ENCODE peak calls at places on chromosomes 12 and 14, in six cellular contexts. V is EL; N is stimulated activated CD4-positive, alpha-beta T cell treated with anti-CD3 and anti-CD28 coated beads, Interleukin-4, amount 100 ng/mL, for 48 hours; U is HuH-7; A is central memory CD4-positive, alpha-beta T cell; O is iPS DF 19.7. C is an unnamed sample.

GRCh38 chr12:90995041-90995440 is 9.7 kb downstream of the EPYC start:
- DNase-seq in U (no peak), O (no peak), A (no peak), N (no peak), V (no peak), C (no peak)

GRCh38 chr14:70642313-70643235 is 858 bp downstream of the TTC9 start:
- DNase-seq in O (no peak), V (no peak), A (peak; percentile 27), N (no peak), U (peak; percentile 19), C (no peak)

GRCh38 chr12:53505086-53505485 is 2.2 kb downstream of the NPFF start:
- DNase-seq in V (peak; percentile 62), N (no peak), U (no peak), A (no peak), O (no peak), C (no peak)

GRCh38 chr14:104115691-104116543 is 22.5 kb upstream of the KIF26A start:
- DNase-seq in A (no peak), V (no peak), O (no peak), N (no peak), U (no peak), C (no peak)

GRCh38 chr12:115010324-115010995 is 326.5 kb upstream of the TBX3 start:
- DNase-seq in O (no peak), V (no peak), N (no peak), U (no peak), A (no peak), C (no peak)

GRCh38 chr14:94016446-94016976 is 9.6 kb upstream of the OTUB2 start:
- DNase-seq in N (no peak), O (no peak), U (no peak), A (no peak), V (no peak), C (no peak)

GRCh38 chr12:72349491-72349890 is 77.3 kb downstream of the TRHDE start:
- DNase-seq in V (no peak), A (no peak), O (no peak), U (no peak), N (no peak), C (no peak)

GRCh38 chr14:28756896-28757570 is 9.6 kb upstream of the FOXG1 start:
- DNase-seq in O (no peak), A (no peak), V (peak; percentile 48), U (peak; percentile 41), N (no peak), C (peak; percentile 40)

GRCh38 chr12:72293701-72294100 is 21.5 kb downstream of the TRHDE start:
- DNase-seq in O (no peak), A (no peak), N (no peak), U (no peak), V (no peak), C (no peak)

GRCh38 chr12:30000401-30000800 is 216.7 kb upstream of the TMTC1 start:
- DNase-seq in U (no peak), O (no peak), V (no peak), N (no peak), A (no peak), C (no peak)

GRCh38 chr12:7160183-7160582 is 29.3 kb upstream of the PEX5 start:
- DNase-seq in N (no peak), A (no peak), U (no peak), O (no peak), V (no peak), C (no peak)

GRCh38 chr12:113456761-113457160 is 14.9 kb downstream of the LHX5 start:
- DNase-seq in A (no peak), O (no peak), N (no peak), V (no peak), U (no peak), C (no peak)

GRCh38 chr14:103528158-103528511 is 861 bp upstream of the TRMT61A start:
- DNase-seq in O (no peak), U (no peak), N (no peak), V (peak; percentile 20), A (no peak), C (no peak)

GRCh38 chr12:19648173-19648572 is 208.9 kb downstream of the AEBP2 start:
- DNase-seq in U (no peak), A (no peak), N (no peak), V (no peak), O (no peak), C (no peak)

GRCh38 chr12:123038486-123038885 is 58.0 kb downstream of the ARL6IP4 start:
- DNase-seq in O (no peak), N (no peak), U (no peak), V (no peak), A (no peak), C (no peak)

GRCh38 chr12:89622115-89622514 is 86.5 kb downstream of the ATP2B1 start:
- DNase-seq in U (no peak), O (no peak), A (no peak), V (peak; percentile 8), N (no peak), C (no peak)

GRCh38 chr12:26062566-26062965 is 62.3 kb downstream of the BHLHE41 start:
- DNase-seq in A (no peak), O (no peak), U (no peak), V (peak; percentile 73), N (no peak), C (no peak)

GRCh38 chr14:59187802-59188460 is 536 bp upstream of the DAAM1 start:
- DNase-seq in N (no peak), V (peak; percentile 28), A (peak; percentile 46), O (no peak), U (no peak), C (peak; percentile 24)

GRCh38 chr14:61477845-61478438 is 156.6 kb downstream of the PRKCH start:
- DNase-seq in V (peak; percentile 54), O (no peak), U (no peak), A (no peak), N (no peak), C (no peak)

GRCh38 chr12:75613981-75614380 is 102.6 kb upstream of the KRR1 start:
- DNase-seq in A (no peak), U (no peak), O (no peak), N (no peak), V (peak; percentile 26), C (no peak)

GRCh38 chr12:56160160-56160763 is 2.1 kb downstream of the MYL6 start:
- DNase-seq in V (peak; percentile 70), U (no peak), A (peak; percentile 72), O (no peak), N (peak; percentile 37), C (no peak)

GRCh38 chr14:61768240-61768639 is 6.0 kb downstream of the SNAPC1 start:
- DNase-seq in A (no peak), N (no peak), O (no peak), V (no peak), U (no peak), C (no peak)

GRCh38 chr14:77007975-77008421 is 20.5 kb downstream of the IRF2BPL start:
- DNase-seq in O (no peak), N (no peak), U (no peak), A (no peak), V (no peak), C (no peak)

GRCh38 chr12:75471928-75472865 is 8.4 kb upstream of the GLIPR1 start:
- DNase-seq in U (no peak), O (no peak), N (no peak), A (no peak), V (no peak), C (no peak)

C was measured in K562.